ENCODE peak calls at places on chromosome 1, in seven cellular contexts. T, Z, B, K, F, A and W are unnamed samples.

GRCh38 chr1:217482356-217483102 is 148.4 kb downstream of the GPATCH2 start:
- DNase-seq in B (no peak), Z (peak), K (no peak), T (peak), F (peak), A (peak), W (peak)

GRCh38 chr1:151584278-151584677 is 27.6 kb upstream of the SNX27 start:
- DNase-seq in Z (no peak), K (no peak), T (no peak), F (peak), B (no peak), A (no peak), W (no peak)

GRCh38 chr1:186948542-186948941 is 119.8 kb downstream of the PLA2G4A start:
- DNase-seq in Z (no peak), F (peak), K (no peak), T (no peak), B (no peak), A (no peak), W (no peak)

GRCh38 chr1:209875510-209875909 is 47.7 kb downstream of the UTP25 start:
- DNase-seq in T (peak), B (peak), A (peak), F (peak), K (peak), Z (no peak), W (no peak)

GRCh38 chr1:183093821-183094287 is 70.6 kb downstream of the LAMC1 start:
- DNase-seq in F (peak), T (no peak), B (no peak), Z (no peak), K (no peak), A (peak), W (no peak)

GRCh38 chr1:113391643-113392271 is 1.4 kb downstream of the MAGI3 start:
- DNase-seq in K (peak), F (peak), T (peak), B (no peak), A (no peak), Z (no peak), W (no peak)

GRCh38 chr1:193070395-193070753 is 11.0 kb downstream of the RO60 start:
- DNase-seq in B (no peak), Z (no peak), K (no peak), T (no peak), F (no peak), A (no peak), W (no peak)

GRCh38 chr1:245301162-245301580 is 146.4 kb downstream of the KIF26B start:
- DNase-seq in A (no peak), F (no peak), T (no peak), Z (no peak), K (peak), B (no peak), W (no peak)

GRCh38 chr1:67896826-67897225 is 63.6 kb upstream of the GNG12 start:
- DNase-seq in Z (no peak), A (no peak), B (no peak), K (no peak), T (no peak), F (no peak), W (no peak)

GRCh38 chr1:221470000-221470698 is 271.7 kb downstream of the DUSP10 start:
- DNase-seq in B (no peak), K (peak), A (no peak), F (peak), T (no peak), Z (no peak), W (no peak)